ENCODE peak calls at places on chromosomes 5 and 9, in seven cellular contexts. C is activated CD8-positive, alpha-beta T cell treated with anti-CD3 and anti-CD28 coated beads, Interleukin-2, amount 10 ng/mL, durations not matched to agents 7 days and 5 days; I is T-helper 17 cell; H is astrocyte of the spinal cord; O is GDM1; M is NCI-H187; W is A549. U is an unnamed sample.

GRCh38 chr9:126756876-126757415 is 47.9 kb upstream of the ZBTB43 start:
- DNase-seq in M (no peak), W (no peak), I (no peak), H (no peak), C (no peak), O (no peak), U (peak; percentile 95)

GRCh38 chr9:87644659-87645058 is 81.3 kb upstream of the CTSL start:
- DNase-seq in I (no peak), M (no peak), C (no peak), H (no peak), O (no peak), W (no peak), U (no peak)

GRCh38 chr5:128315671-128316070 is 222.4 kb downstream of the FBN2 start:
- DNase-seq in M (no peak), C (no peak), O (no peak), I (no peak), W (no peak), H (no peak), U (no peak)

GRCh38 chr5:54180616-54181015 is 129.8 kb downstream of the ARL15 start:
- DNase-seq in O (no peak), I (no peak), C (no peak), H (peak; percentile 8), W (no peak), M (no peak), U (no peak)

GRCh38 chr5:64869419-64869818 is 100.7 kb downstream of the CWC27 start:
- DNase-seq in C (no peak), W (no peak), I (no peak), M (no peak), O (no peak), H (peak; percentile 83), U (peak; percentile 51)

GRCh38 chr5:57871496-57871895 is 388.9 kb upstream of the ACTBL2 start:
- DNase-seq in I (no peak), W (no peak), C (no peak), M (no peak), O (no peak), H (no peak), U (no peak)

GRCh38 chr9:14400658-14400995 is 86.7 kb upstream of the NFIB start:
- DNase-seq in O (no peak), C (no peak), M (no peak), I (no peak), W (peak; percentile 41), H (peak; percentile 82), U (peak; percentile 88)

GRCh38 chr5:157197088-157197487 is 16.4 kb downstream of the ITK start:
- DNase-seq in H (no peak), C (peak; percentile 59), I (no peak), M (peak; percentile 18), W (no peak), O (no peak), U (no peak)

GRCh38 chr5:105132578-105132977 is 1570.0 kb upstream of the NUDT12 start:
- DNase-seq in W (no peak), H (no peak), O (no peak), I (no peak), C (no peak), M (no peak), U (no peak)

GRCh38 chr5:14380712-14381111 is 200.9 kb upstream of the OTULINL start:
- DNase-seq in C (no peak), H (no peak), W (no peak), I (no peak), M (no peak), O (no peak), U (no peak)

GRCh38 chr9:19201899-19202891 is 28.3 kb upstream of the DENND4C start:
- DNase-seq in I (no peak), W (no peak), H (no peak), O (no peak), M (no peak), C (no peak), U (no peak)

GRCh38 chr5:1298067-1298551 is 3.2 kb upstream of the TERT start:
- DNase-seq in I (no peak), O (no peak), M (no peak), W (no peak), C (no peak), H (no peak), U (no peak)

GRCh38 chr9:36878986-36879982 is 154.8 kb downstream of the PAX5 start:
- DNase-seq in O (no peak), M (no peak), W (no peak), C (no peak), H (no peak), I (no peak), U (no peak)

GRCh38 chr5:54254482-54255198 is 55.7 kb downstream of the ARL15 start:
- DNase-seq in C (no peak), I (no peak), O (no peak), M (no peak), W (no peak), H (peak; percentile 16), U (no peak)

GRCh38 chr5:142108432-142109355 is at the start of gene NDFIP1:
- DNase-seq in H (peak; percentile 84), W (peak; percentile 67), M (peak; percentile 30), C (peak; percentile 87), O (peak; percentile 82), I (peak; percentile 82), U (peak; percentile 73)

GRCh38 chr9:71769175-71770165 is 1.2 kb upstream of the CEMIP2 start:
- DNase-seq in W (peak; percentile 49), M (no peak), C (peak; percentile 83), I (peak; percentile 48), H (peak; percentile 35), O (no peak), U (peak; percentile 79)

GRCh38 chr5:122316652-122317051 is 4.6 kb downstream of the SNCAIP start:
- DNase-seq in C (no peak), O (no peak), I (no peak), W (no peak), M (peak; percentile 82), H (no peak), U (peak; percentile 62)

GRCh38 chr9:2838356-2838983 is 5.4 kb downstream of the PUM3 start:
- DNase-seq in H (no peak), I (no peak), C (no peak), O (no peak), W (no peak), M (no peak), U (no peak)

GRCh38 chr9:4011062-4011461 is 288.8 kb downstream of the GLIS3 start:
- DNase-seq in C (no peak), O (no peak), H (no peak), M (no peak), I (no peak), W (no peak), U (no peak)

GRCh38 chr5:54671111-54671531 is 153.6 kb downstream of the SNX18 start:
- DNase-seq in H (no peak), I (no peak), O (no peak), M (no peak), W (no peak), C (no peak), U (no peak)

GRCh38 chr9:130054428-130054786 is 701 bp downstream of the GPR107 start:
- DNase-seq in W (no peak), I (no peak), H (no peak), M (no peak), O (no peak), C (no peak), U (no peak)

GRCh38 chr9:130638278-130639118 is 25.9 kb upstream of the PRDM12 start:
- DNase-seq in I (no peak), M (no peak), O (no peak), C (no peak), H (no peak), W (no peak), U (no peak)

GRCh38 chr9:78685471-78685870 is 388.5 kb downstream of the PSAT1 start:
- DNase-seq in M (no peak), H (no peak), C (no peak), W (no peak), I (no peak), O (no peak), U (no peak)

GRCh38 chr5:137760294-137761019 is 6.3 kb upstream of the HNRNPA0 start:
- DNase-seq in W (no peak), C (no peak), O (no peak), M (no peak), H (no peak), I (no peak), U (no peak)